ENCODE peak calls at places on chromosomes 4 and X, in five cellular contexts. L is IMR-90, Q is neuronal stem cell, X is H1, D is mesenchymal stem cell. V is an unnamed sample.

GRCh38 chr4:56622176-56622575 is 58.9 kb downstream of the HOPX start:
- DNase-seq in L (no peak), Q (no peak), X (no peak), D (no peak), V (no peak)

GRCh38 chr4:88613417-88613875 is 21.2 kb downstream of the HERC3 start:
- DNase-seq in L (no peak), Q (no peak), X (no peak), D (no peak), V (no peak)

GRCh38 chr4:109302366-109303140 is at the start of gene COL25A1:
- DNase-seq in L (peak), Q (peak), X (peak), D (peak), V (peak)

GRCh38 chr4:91256043-91256442 is 1047.7 kb upstream of the GRID2 start:
- DNase-seq in L (no peak), Q (no peak), X (peak), D (no peak), V (peak)

GRCh38 chr4:53863163-53863562 is 201.2 kb downstream of the CHIC2 start:
- DNase-seq in L (peak), Q (no peak), X (no peak), D (peak), V (no peak)

GRCh38 chr4:177413656-177414055 is 28.6 kb downstream of the AGA start:
- DNase-seq in L (no peak), Q (no peak), X (no peak), D (no peak), V (no peak)

GRCh38 chr4:165787516-165788274 is 85.3 kb upstream of the TLL1 start:
- DNase-seq in L (no peak), Q (no peak), X (no peak), D (no peak), V (no peak)

GRCh38 chr4:15894393-15894792 is 44.1 kb downstream of the FGFBP1 start:
- DNase-seq in L (no peak), Q (no peak), X (no peak), D (no peak), V (no peak)

GRCh38 chr4:86720508-86721068 is 126.5 kb downstream of the PTPN13 start:
- DNase-seq in L (peak), Q (no peak), X (no peak), D (no peak), V (no peak)

GRCh38 chr4:139144161-139144859 is 32.7 kb downstream of the ELF2 start:
- DNase-seq in L (peak), Q (no peak), X (no peak), D (peak), V (peak)

GRCh38 chrX:132671229-132671641 is 182.4 kb upstream of the MBNL3 start:
- DNase-seq in L (peak), Q (no peak), X (peak), D (peak), V (peak)

GRCh38 chr4:15344041-15344440 is 83.8 kb upstream of the C1QTNF7 start:
- DNase-seq in L (peak), Q (no peak), X (no peak), D (peak), V (peak)

GRCh38 chrX:370963-371745 is 15.6 kb downstream of the PPP2R3B start:
- DNase-seq in L (no peak), Q (no peak), X (no peak), D (no peak), V (no peak)

GRCh38 chrX:19874391-19875050 is 12.9 kb downstream of the SH3KBP1 start:
- DNase-seq in L (no peak), Q (no peak), X (no peak), D (no peak), V (no peak)

GRCh38 chr4:28357985-28358384 is 1497.3 kb downstream of the STIM2 start:
- DNase-seq in L (peak), Q (peak), X (no peak), D (no peak), V (peak)

GRCh38 chr4:6516762-6517161 is 44.3 kb upstream of the PPP2R2C start:
- DNase-seq in L (no peak), Q (no peak), X (no peak), D (no peak), V (no peak)

GRCh38 chr4:181650033-181650825 is 593.0 kb upstream of the TENM3 start:
- DNase-seq in L (no peak), Q (no peak), X (no peak), D (no peak), V (peak)

GRCh38 chrX:151402719-151403390 is 5.8 kb downstream of the VMA21 start:
- DNase-seq in L (no peak), Q (no peak), X (no peak), D (no peak), V (no peak)

GRCh38 chr4:153520871-153521329 is 54.7 kb downstream of the TMEM131L start:
- DNase-seq in L (no peak), Q (no peak), X (no peak), D (no peak), V (no peak)

GRCh38 chr4:153518637-153519384 is 52.7 kb downstream of the TMEM131L start:
- DNase-seq in L (peak), Q (no peak), X (no peak), D (no peak), V (no peak)

GRCh38 chr4:153519677-153520076 is 53.5 kb downstream of the TMEM131L start:
- DNase-seq in L (no peak), Q (no peak), X (no peak), D (no peak), V (no peak)

GRCh38 chr4:153521467-153521866 is 55.3 kb downstream of the TMEM131L start:
- DNase-seq in L (no peak), Q (no peak), X (no peak), D (no peak), V (no peak)

GRCh38 chr4:153520227-153520626 is 54.1 kb downstream of the TMEM131L start:
- DNase-seq in L (no peak), Q (no peak), X (no peak), D (no peak), V (no peak)
- H3K27ac ChIP-seq in L (no peak), Q (no peak), X (no peak), D (no peak), V (no peak)

GRCh38 chr4:153452661-153453378 is 13.3 kb upstream of the TMEM131L start:
- DNase-seq in L (no peak), Q (no peak), X (no peak), D (peak), V (no peak)
- H4K8ac ChIP-seq in L (no peak), Q (no peak), X (no peak), D (no peak), V (no peak)

GRCh38 chr4:154838155-154838554 is 57.1 kb downstream of the RBM46 start:
- DNase-seq in L (no peak), Q (no peak), X (no peak), D (no peak), V (no peak)
- H3K27ac ChIP-seq in L (no peak), Q (no peak), X (no peak), D (no peak), V (no peak)

DNA sequence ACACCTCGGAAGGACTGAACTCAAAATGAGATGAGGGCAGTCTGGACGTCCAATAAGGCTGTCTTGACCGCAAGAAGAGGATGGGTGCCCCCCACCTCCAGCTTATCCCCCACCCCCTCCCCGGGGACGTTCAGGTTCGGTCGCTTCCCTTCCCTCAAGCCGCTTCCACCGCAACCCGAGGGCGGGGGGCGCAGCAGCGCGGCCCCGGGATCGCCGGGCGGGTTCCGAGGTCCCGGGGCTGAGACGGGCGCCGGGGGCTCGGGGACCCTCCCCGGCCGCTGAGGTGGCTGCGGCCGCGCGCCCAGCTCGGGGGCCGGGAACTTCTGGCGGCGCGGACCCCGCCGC is 458 bp downstream of the USP46 start:
- DNase-seq in L (no peak), Q (peak), X (no peak), D (no peak), V (peak)
- H4K8ac ChIP-seq in L (peak), Q (peak), X (peak), D (peak), V (peak)

GRCh38 chr4:7815562-7815961 is 124.1 kb downstream of the AFAP1 start:
- DNase-seq in L (peak), Q (no peak), X (no peak), D (peak), V (no peak)
- H3K27ac ChIP-seq in L (no peak), Q (no peak), X (no peak), D (no peak), V (no peak)

DNA sequence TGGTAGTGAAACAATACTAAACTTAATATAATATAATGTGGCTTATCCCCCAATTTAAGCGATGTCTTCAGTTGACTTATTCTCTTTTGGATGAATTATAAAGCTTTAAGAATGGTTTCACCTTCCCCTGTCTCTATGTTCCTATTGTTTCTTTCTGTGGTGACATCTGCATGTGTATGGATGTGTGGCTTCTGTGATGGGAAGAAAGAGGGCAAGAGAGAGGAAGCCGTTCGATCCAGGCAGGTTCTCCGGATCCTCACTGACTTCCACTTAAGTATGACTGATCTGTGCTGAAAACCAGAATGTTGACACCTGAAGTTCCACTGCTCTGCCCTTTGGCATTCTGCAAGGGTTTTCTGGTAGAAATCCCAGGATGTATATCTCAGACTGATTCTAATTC is 1150.8 kb downstream of the STPG2 start:
- DNase-seq in L (no peak), Q (no peak), X (no peak), D (no peak), V (no peak)
- H4K8ac ChIP-seq in L (no peak), Q (no peak), X (no peak), D (no peak), V (no peak)

GRCh38 chr4:112127048-112127637 is 18.1 kb upstream of the FAM241A start:
- DNase-seq in L (peak), Q (no peak), X (no peak), D (no peak), V (no peak)
- H3K27ac ChIP-seq in L (no peak), Q (no peak), X (no peak), D (peak), V (no peak)

GRCh38 chr4:38663021-38663800 is 788 bp upstream of the KLF3 start:
- DNase-seq in L (no peak), Q (peak), X (peak), D (no peak), V (peak)
- H4K8ac ChIP-seq in L (peak), Q (no peak), X (no peak), D (peak), V (peak)

GRCh38 chr4:25159837-25160713 is at the start of gene SEPSECS:
- DNase-seq in L (peak), Q (peak), X (peak), D (peak), V (peak)
- H3K27ac ChIP-seq in L (peak), Q (peak), X (peak), D (peak), V (peak)

GRCh38 chrX:4668802-4669536 is 955.5 kb upstream of the PRKX start:
- DNase-seq in L (no peak), Q (no peak), X (no peak), D (no peak), V (no peak)
- H4K8ac ChIP-seq in L (no peak), Q (no peak), X (no peak), D (no peak), V (no peak)

V was measured in mesendoderm.